ENCODE peak calls at places on chromosomes 7 and 10, in four cellular contexts. Q, K, B and P are unnamed samples.

GRCh38 chr7:33932832-33933468 is 27.6 kb downstream of the BMPER start:
- DNase-seq in Q (peak), K (peak), B (peak), P (peak)

GRCh38 chr7:85230623-85231022 is 43.8 kb upstream of the SEMA3D start:
- DNase-seq in Q (no peak), K (no peak), B (no peak), P (no peak)

GRCh38 chr7:1952169-1952760 is 280.5 kb downstream of the MAD1L1 start:
- DNase-seq in Q (no peak), K (no peak), B (no peak), P (no peak)

GRCh38 chr10:1328409-1328808 is 272.2 kb downstream of the WDR37 start:
- DNase-seq in Q (no peak), K (no peak), B (no peak), P (no peak)

GRCh38 chr7:152899004-152899403 is 139.5 kb downstream of the ACTR3B start:
- DNase-seq in Q (no peak), K (no peak), B (no peak), P (no peak)

GRCh38 chr7:2517004-2517403 is 2.6 kb upstream of the LFNG start:
- DNase-seq in Q (no peak), K (no peak), B (no peak), P (no peak)

GRCh38 chr7:23864984-23865383 is 155.0 kb downstream of the STK31 start:
- DNase-seq in Q (no peak), K (no peak), B (no peak), P (no peak)

GRCh38 chr10:96259150-96259549 is 12.2 kb downstream of the BLNK start:
- DNase-seq in Q (no peak), K (no peak), B (no peak), P (no peak)

GRCh38 chr10:129844191-129844590 is 119.9 kb downstream of the EBF3 start:
- DNase-seq in Q (no peak), K (no peak), B (no peak), P (no peak)

GRCh38 chr10:132623996-132624846 is 86.6 kb downstream of the INPP5A start:
- DNase-seq in Q (no peak), K (no peak), B (no peak), P (no peak)

GRCh38 chr7:47504546-47505316 is 77.2 kb downstream of the TNS3 start:
- DNase-seq in Q (no peak), K (no peak), B (no peak), P (no peak)

GRCh38 chr10:629186-629998 is 60.1 kb downstream of the DIP2C start:
- DNase-seq in Q (no peak), K (no peak), B (no peak), P (no peak)

GRCh38 chr10:26970667-26971066 is 109.9 kb upstream of the ABI1 start:
- DNase-seq in Q (no peak), K (no peak), B (no peak), P (no peak)